ENCODE peak calls at places on chromosomes 7 and 10, in ten cellular contexts. G is bronchial epithelial cell, W is cardiac muscle cell, T is A549, I is breast epithelium, K is dorsolateral prefrontal cortex, P is vagina, S is transverse colon, U is HCT116, X is astrocyte of the spinal cord. A is an unnamed sample.

GRCh38 chr7:138195207-138195606 is 118.9 kb downstream of the AKR1D1 start:
- DNase-seq in S (no peak), K (no peak), G (peak; percentile 23), U (no peak), W (no peak), T (no peak), X (no peak), I (no peak), P (no peak), A (no peak)

GRCh38 chr10:132383026-132383565 is 13.9 kb upstream of the PWWP2B start:
- DNase-seq in P (no peak), U (no peak), I (no peak), G (no peak), X (no peak), S (peak; percentile 7), W (no peak), K (no peak), T (no peak), A (no peak)

GRCh38 chr10:124942317-124943169 is 620 bp downstream of the ZRANB1 start:
- DNase-seq in I (no peak), T (no peak), W (no peak), X (no peak), K (no peak), P (no peak), U (no peak), S (no peak), G (no peak), A (no peak)

GRCh38 chr10:63720072-63720537 is 198.9 kb downstream of the REEP3 start:
- DNase-seq in X (peak; percentile 57), W (peak; percentile 62), I (peak; percentile 59), U (peak; percentile 62), P (no peak), T (peak; percentile 57), K (peak; percentile 53), G (peak; percentile 68), S (peak; percentile 56), A (peak; percentile 39)

GRCh38 chr7:13144622-13145021 is 457.2 kb downstream of the ARL4A start:
- DNase-seq in P (no peak), U (no peak), X (peak; percentile 50), S (no peak), W (no peak), T (no peak), K (no peak), I (no peak), G (no peak), A (no peak)

GRCh38 chr7:120741371-120742042 is 116.4 kb downstream of the TSPAN12 start:
- DNase-seq in X (no peak), T (no peak), U (no peak), I (no peak), G (peak; percentile 78), W (no peak), K (no peak), S (no peak), P (no peak), A (no peak)

GRCh38 chr10:52663161-52663560 is 109.4 kb downstream of the MBL2 start:
- DNase-seq in X (no peak), I (no peak), U (no peak), W (no peak), G (no peak), T (no peak), K (no peak), P (no peak), S (no peak), A (no peak)

GRCh38 chr10:14056545-14057332 is 274.0 kb downstream of the FRMD4A start:
- DNase-seq in G (peak; percentile 82), X (peak; percentile 76), T (no peak), I (no peak), U (no peak), P (no peak), S (no peak), W (no peak), K (no peak), A (no peak)

GRCh38 chr7:134514106-134514505 is 13.3 kb upstream of the AKR1B10 start:
- DNase-seq in T (no peak), S (no peak), P (no peak), G (no peak), X (no peak), K (no peak), I (no peak), U (no peak), W (no peak), A (no peak)

GRCh38 chr7:152411389-152411788 is 24.4 kb downstream of the KMT2C start:
- DNase-seq in G (no peak), S (no peak), I (no peak), T (no peak), X (no peak), K (no peak), P (no peak), W (peak; percentile 61), U (no peak), A (no peak)

GRCh38 chr10:121596668-121597503 is 1.4 kb downstream of the FGFR2 start:
- DNase-seq in U (no peak), S (peak; percentile 55), G (peak; percentile 58), W (peak; percentile 82), P (no peak), K (no peak), I (peak; percentile 62), X (no peak), T (no peak), A (no peak)

GRCh38 chr10:122368502-122369254 is 5.8 kb upstream of the PLEKHA1 start:
- DNase-seq in W (no peak), P (no peak), T (no peak), I (no peak), G (no peak), K (no peak), S (no peak), U (no peak), X (no peak), A (no peak)

GRCh38 chr7:24417526-24418120 is 133.6 kb downstream of the NPY start:
- DNase-seq in W (no peak), I (no peak), K (no peak), P (no peak), G (no peak), X (no peak), U (no peak), T (no peak), S (no peak), A (no peak)

DNA sequence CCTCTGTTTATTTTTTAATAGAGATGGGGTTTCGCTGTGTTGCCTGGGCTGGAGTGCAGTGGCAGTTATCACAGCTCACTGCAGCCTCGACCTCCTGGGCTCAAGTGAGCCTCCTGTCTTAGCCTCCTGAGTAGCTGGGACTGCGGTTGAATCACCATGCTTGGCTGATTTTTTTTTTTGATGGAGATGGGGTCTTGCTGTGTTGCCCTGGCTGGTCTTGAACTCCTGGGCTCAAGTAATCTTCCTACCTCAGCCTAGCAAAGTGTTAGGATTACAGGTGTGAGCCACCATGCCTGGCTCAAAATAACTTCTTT is 8.1 kb downstream of the DYNC2I1 start:
- DNase-seq in I (no peak), P (no peak), K (no peak), T (no peak), U (no peak), S (no peak), G (no peak), W (no peak), X (no peak), A (no peak)
- H3K4me3 ChIP-seq in I (peak overlapping the region; percentile 56), P (peak overlapping the region; percentile 64), K (peak overlapping the region; percentile 47), T (peak overlapping the region; percentile 47), U (peak overlapping the region; percentile 51), S (no peak overlapping the region), G (no peak overlapping the region), W (no peak overlapping the region), X (peak overlapping the region; percentile 50), A (no peak overlapping the region)

DNA sequence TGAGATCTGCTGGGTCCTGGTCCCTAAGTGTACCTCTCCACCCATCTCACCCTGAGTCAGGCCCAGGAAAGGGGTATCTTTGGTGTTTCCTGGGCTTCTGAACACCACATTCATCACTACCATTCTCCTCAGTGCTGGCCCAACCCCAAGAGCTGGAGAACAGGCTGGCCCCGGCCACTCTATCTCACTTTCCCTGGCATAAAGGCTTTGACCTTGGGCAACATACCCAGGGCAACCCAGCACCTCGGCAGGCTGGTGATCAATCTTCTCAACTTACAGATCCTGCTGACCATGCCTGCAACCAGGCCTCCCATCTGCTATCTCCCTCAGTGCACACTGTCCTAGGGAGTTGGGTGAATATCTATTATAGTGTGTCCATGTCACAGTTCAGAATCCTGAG is 2.1 kb downstream of the VSIR start:
- DNase-seq in K (no peak), X (no peak), G (no peak), S (no peak), P (no peak), W (no peak), I (no peak), T (no peak), U (no peak), A (no peak)
- H3K4me3 ChIP-seq in K (peak overlapping the region; percentile 53), X (no peak overlapping the region), G (no peak overlapping the region), S (no peak overlapping the region), P (peak overlapping the region; percentile 83), W (no peak overlapping the region), I (peak overlapping the region; percentile 86), T (no peak overlapping the region), U (no peak overlapping the region), A (no peak overlapping the region)

GRCh38 chr7:21261627-21262564 is 166.0 kb upstream of the SP4 start:
- DNase-seq in G (peak; percentile 37), K (no peak), T (peak; percentile 48), W (peak; percentile 65), P (no peak), I (no peak), S (peak; percentile 25), X (peak; percentile 13), U (peak; percentile 44), A (peak; percentile 54)
- H3K4me3 ChIP-seq in G (no peak overlapping the region), K (no peak overlapping the region), T (no peak overlapping the region), W (no peak overlapping the region), P (no peak overlapping the region), I (no peak overlapping the region), S (no peak overlapping the region), X (no peak overlapping the region), U (no peak overlapping the region), A (no peak overlapping the region)

GRCh38 chr10:70362357-70362756 is 20.1 kb downstream of the LRRC20 start:
- DNase-seq in P (no peak), S (no peak), T (no peak), U (no peak), I (no peak), W (no peak), K (no peak), X (no peak), G (no peak), A (no peak)

GRCh38 chr10:70364001-70364771 is 18.2 kb downstream of the LRRC20 start:
- DNase-seq in W (peak; percentile 90), I (peak; percentile 94), U (peak; percentile 67), S (peak; percentile 92), P (peak; percentile 98), T (peak; percentile 88), G (peak; percentile 95), K (peak; percentile 93), X (peak; percentile 96), A (peak; percentile 55)

GRCh38 chr10:70367195-70367796 is 15.1 kb downstream of the LRRC20 start:
- DNase-seq in X (peak; percentile 82), S (no peak), K (no peak), W (no peak), T (peak; percentile 26), U (no peak), P (no peak), I (no peak), G (peak; percentile 63), A (no peak)

GRCh38 chr10:70363292-70363691 is 19.1 kb downstream of the LRRC20 start:
- DNase-seq in P (no peak), G (no peak), S (no peak), X (no peak), T (no peak), U (no peak), I (no peak), K (no peak), W (no peak), A (no peak)

DNA sequence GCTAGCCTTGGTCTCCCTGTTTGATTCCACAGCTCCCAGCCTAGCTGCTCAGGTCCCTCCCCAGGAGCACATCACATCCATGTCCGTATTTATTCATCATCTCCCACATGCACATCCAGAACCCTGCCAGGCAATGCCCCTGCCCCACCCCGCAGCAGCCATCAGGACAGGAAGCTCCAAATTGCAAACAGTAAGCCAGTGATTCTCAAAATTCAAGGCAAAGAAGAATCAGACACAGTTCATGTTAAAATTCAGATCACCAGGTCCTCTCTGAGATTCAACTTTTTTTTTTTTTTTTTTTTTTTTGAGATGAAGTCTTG is 17.7 kb downstream of the LRRC20 start:
- DNase-seq in P (no peak), G (no peak), U (no peak), T (no peak), X (no peak), K (no peak), I (no peak), W (no peak), S (no peak), A (no peak)
- H3K4me3 ChIP-seq in P (no peak overlapping the region), G (no peak overlapping the region), U (no peak overlapping the region), T (no peak overlapping the region), X (no peak overlapping the region), K (no peak overlapping the region), I (no peak overlapping the region), W (no peak overlapping the region), S (no peak overlapping the region), A (no peak overlapping the region)